ENCODE peak calls at places on chromosomes 13 and 19, in four cellular contexts. Z is right lobe of liver, H is cardiac fibroblast, J is fibroblast of villous mesenchyme. O is an unnamed sample.

GRCh38 chr19:57171551-57172081 is 4.3 kb upstream of the DUXA start:
- DNase-seq in Z (no peak), H (peak; percentile 43), J (peak; percentile 26), O (no peak)

GRCh38 chr19:39951686-39952085 is 17.3 kb upstream of the FCGBP start:
- DNase-seq in Z (no peak), H (peak; percentile 35), J (peak; percentile 9), O (no peak)

GRCh38 chr19:46609511-46610412 is 8.6 kb downstream of the CALM3 start:
- DNase-seq in Z (peak; percentile 43), H (no peak), J (no peak), O (peak; percentile 67)

GRCh38 chr19:55495646-55496349 is 7.6 kb downstream of the SSC5D start:
- DNase-seq in Z (no peak), H (no peak), J (no peak), O (no peak)

GRCh38 chr13:73351730-73352129 is 292.9 kb downstream of the KLF5 start:
- DNase-seq in Z (no peak), H (no peak), J (no peak), O (no peak)

GRCh38 chr19:5001547-5002131 is 32.7 kb downstream of the KDM4B start:
- DNase-seq in Z (no peak), H (peak; percentile 70), J (peak; percentile 64), O (no peak)

GRCh38 chr13:23871616-23872220 is 17.5 kb downstream of the MIPEP start:
- DNase-seq in Z (no peak), H (peak; percentile 69), J (peak; percentile 63), O (no peak)

GRCh38 chr13:35731471-35731870 is 255.0 kb upstream of the MAB21L1 start:
- DNase-seq in Z (no peak), H (no peak), J (no peak), O (no peak)

GRCh38 chr19:21321996-21322395 is 7.2 kb downstream of the ZNF708 start:
- DNase-seq in Z (no peak), H (peak; percentile 33), J (peak; percentile 13), O (no peak)

GRCh38 chr19:870963-871401 is 11.5 kb downstream of the CFD start:
- DNase-seq in Z (no peak), H (no peak), J (peak; percentile 55), O (peak; percentile 93)

GRCh38 chr19:29491995-29492577 is 33.7 kb upstream of the VSTM2B start:
- DNase-seq in Z (no peak), H (no peak), J (no peak), O (no peak)

GRCh38 chr13:59780058-59780457 is 383.7 kb downstream of the DIAPH3 start:
- DNase-seq in Z (no peak), H (no peak), J (no peak), O (no peak)

GRCh38 chr13:41649659-41650058 is 192.3 kb downstream of the RGCC start:
- DNase-seq in Z (no peak), H (peak; percentile 28), J (no peak), O (no peak)

DNA sequence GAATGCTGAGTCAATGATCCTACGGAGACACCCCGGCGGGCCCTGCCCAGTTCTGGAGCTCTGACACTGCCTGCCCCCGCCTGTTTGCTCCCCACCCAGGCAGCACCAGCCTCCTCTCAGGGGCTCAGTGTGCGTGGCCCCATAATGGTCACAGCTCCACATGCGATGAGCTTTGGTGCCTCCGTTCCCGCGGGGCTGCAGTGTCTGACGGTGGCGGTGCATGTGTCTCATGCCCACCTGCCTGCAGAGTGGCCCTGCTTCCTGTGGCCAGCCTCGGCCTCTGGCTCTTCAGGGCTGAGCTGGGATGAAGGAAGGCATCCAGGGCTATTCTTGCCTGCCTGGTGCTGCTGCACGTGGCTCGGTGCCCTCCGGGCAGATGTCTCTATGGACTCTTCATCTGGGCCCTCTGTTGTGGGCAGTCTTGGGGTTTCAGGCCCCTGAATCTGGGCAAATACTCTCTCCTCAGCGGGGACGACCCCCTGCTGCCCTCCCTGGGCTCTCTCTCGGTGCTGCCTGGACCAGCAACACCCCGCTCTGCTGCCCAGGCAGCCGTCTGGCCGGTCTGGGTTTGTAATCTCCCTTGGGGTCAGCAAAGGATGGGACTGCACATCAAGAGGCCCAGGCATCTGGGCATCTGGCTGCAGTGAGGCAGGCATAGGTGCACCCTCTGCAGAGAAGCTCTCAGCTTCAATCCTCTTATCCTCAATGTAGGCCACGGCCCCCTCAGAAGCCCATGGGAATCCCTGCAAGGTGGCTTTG is 19.3 kb upstream of the TMEM255B start:
- DNase-seq in Z (peak; percentile 49), H (no peak), J (no peak), O (peak; percentile 71)
- TF ChIP-seq CTCF in Z (no peak), H (no peak), J (no peak), O (no peak)

GRCh38 chr13:114088863-114089262 is 43.6 kb downstream of the RASA3 start:
- DNase-seq in Z (peak; percentile 26), H (no peak), J (no peak), O (no peak)

GRCh38 chr13:114089341-114089740 is 43.1 kb downstream of the RASA3 start:
- DNase-seq in Z (peak; percentile 39), H (no peak), J (no peak), O (peak; percentile 53)

GRCh38 chr13:114087430-114087829 is 45.0 kb downstream of the RASA3 start:
- DNase-seq in Z (peak; percentile 39), H (no peak), J (no peak), O (peak; percentile 87)

GRCh38 chr13:114089751-114090400 is 42.5 kb downstream of the RASA3 start:
- DNase-seq in Z (peak; percentile 22), H (no peak), J (no peak), O (peak; percentile 33)

GRCh38 chr13:114088234-114088633 is 44.2 kb downstream of the RASA3 start:
- DNase-seq in Z (no peak), H (no peak), J (no peak), O (no peak)
- TF ChIP-seq CTCF in Z (no peak), H (no peak), J (no peak), O (peak; percentile 14)

DNA sequence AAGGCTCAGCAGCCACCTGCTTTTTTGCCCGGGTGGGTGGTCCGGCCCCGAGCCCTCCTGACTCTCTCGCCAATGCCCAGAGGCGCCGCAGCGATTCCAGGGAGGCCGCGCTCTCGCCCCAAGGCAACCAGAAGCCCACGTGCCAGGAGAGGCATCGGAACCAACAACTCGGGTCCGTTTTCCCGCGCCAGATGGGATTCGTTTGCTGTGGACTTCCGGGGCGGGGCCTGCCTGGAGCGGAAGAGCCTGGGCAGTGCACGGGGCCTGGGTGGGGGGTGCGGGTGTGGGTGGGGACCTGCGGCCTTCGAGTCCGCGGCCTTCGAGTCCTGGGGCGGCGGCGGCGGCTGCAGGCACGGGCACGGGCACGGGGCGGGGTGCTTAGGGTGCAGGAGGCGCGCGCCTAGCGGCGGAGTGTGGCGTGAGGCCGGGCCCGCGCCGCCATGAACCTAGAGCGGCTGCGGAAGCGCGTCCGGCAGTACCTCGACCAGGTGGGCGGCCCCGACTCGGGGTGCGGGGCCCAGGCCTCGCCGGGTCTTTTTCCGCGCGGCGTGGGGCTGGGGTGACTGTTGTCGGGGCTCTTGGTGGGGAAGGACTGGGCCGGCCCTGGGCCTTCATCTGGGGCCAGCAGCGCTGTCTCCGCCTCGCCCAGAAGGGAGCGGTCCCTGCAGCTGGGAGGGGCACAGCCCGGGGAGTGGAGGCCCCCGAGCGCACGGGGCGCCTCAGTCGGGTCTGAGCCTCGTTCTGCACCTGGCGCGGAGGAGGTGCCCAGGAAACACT is at the start of gene CDC16:
- DNase-seq in Z (peak; percentile 92), H (peak; percentile 93), J (peak; percentile 90), O (peak; percentile 96)
- TF ChIP-seq CTCF in Z (peak; percentile 24), H (no peak), J (no peak), O (peak; percentile 59)

GRCh38 chr19:45402469-45403070 is 2.3 kb downstream of the PPP1R13L start:
- DNase-seq in Z (no peak), H (peak; percentile 36), J (peak; percentile 23), O (no peak)
- TF ChIP-seq CTCF in Z (peak; percentile 26), H (no peak), J (peak; percentile 59), O (peak; percentile 84)

GRCh38 chr13:72217142-72217541 is 350.1 kb upstream of the DACH1 start:
- DNase-seq in Z (no peak), H (no peak), J (no peak), O (no peak)

GRCh38 chr13:72221276-72221962 is 354.4 kb upstream of the DACH1 start:
- DNase-seq in Z (peak; percentile 56), H (peak; percentile 2), J (no peak), O (peak; percentile 72)

DNA sequence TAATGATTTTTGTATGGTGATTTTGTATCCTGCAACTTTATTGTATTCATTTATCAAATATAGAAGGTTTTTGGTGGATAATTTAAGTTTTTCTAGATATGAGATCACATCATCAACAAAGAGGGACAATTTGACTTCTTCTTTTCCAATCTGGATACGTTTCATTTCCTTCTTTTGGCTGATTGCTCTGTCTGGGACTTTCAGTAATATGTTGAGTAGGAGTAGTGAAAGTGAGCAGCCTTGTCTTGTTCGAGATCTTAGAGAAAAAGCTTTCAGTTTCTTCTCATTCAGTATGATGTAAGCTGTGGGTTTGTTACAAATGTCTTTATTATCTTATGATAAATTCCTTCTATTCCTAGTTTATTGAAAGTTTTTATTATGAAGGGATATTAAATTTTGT is 352.0 kb upstream of the DACH1 start:
- DNase-seq in Z (no peak), H (no peak), J (no peak), O (no peak)
- TF ChIP-seq CTCF in Z (no peak), H (no peak), J (no peak), O (no peak)